ENCODE peak calls at places on chromosome 1, in seven cellular contexts. One of them, this sample, is unnamed.

GRCh38 chr1:183032122-183032921 is 9.1 kb downstream of the LAMC1 start:
- DNase-seq in NCI-H1694: no peak
- DNase-seq in progenitor cell of endocrine pancreas: no peak
- DNase-seq in heart left ventricle: no peak
- DNase-seq in NCI-H146: no peak
- DNase-seq in Right ventricle myocardium superior: no peak
- DNase-seq in GM19239: no peak
- DNase-seq in this sample: no peak

GRCh38 chr1:172245788-172246187 is 174.7 kb upstream of the C1orf105 start:
- DNase-seq in NCI-H1694: no peak
- DNase-seq in progenitor cell of endocrine pancreas: no peak
- DNase-seq in heart left ventricle: no peak
- DNase-seq in NCI-H146: no peak
- DNase-seq in Right ventricle myocardium superior: no peak
- DNase-seq in GM19239: no peak
- DNase-seq in this sample: no peak

GRCh38 chr1:1116701-1117468 is 996 bp upstream of the C1orf159 start:
- DNase-seq in NCI-H1694: no peak
- DNase-seq in progenitor cell of endocrine pancreas: no peak
- DNase-seq in heart left ventricle: peak; percentile 76
- DNase-seq in NCI-H146: no peak
- DNase-seq in Right ventricle myocardium superior: peak; percentile 35
- DNase-seq in GM19239: no peak
- DNase-seq in this sample: peak; percentile 68

GRCh38 chr1:231216515-231216914 is 24.5 kb upstream of the GNPAT start:
- DNase-seq in NCI-H1694: no peak
- DNase-seq in progenitor cell of endocrine pancreas: no peak
- DNase-seq in heart left ventricle: no peak
- DNase-seq in NCI-H146: peak; percentile 11
- DNase-seq in Right ventricle myocardium superior: no peak
- DNase-seq in GM19239: no peak
- DNase-seq in this sample: no peak

GRCh38 chr1:38918568-38918967 is 23.1 kb downstream of the RHBDL2 start:
- DNase-seq in NCI-H1694: no peak
- DNase-seq in progenitor cell of endocrine pancreas: no peak
- DNase-seq in heart left ventricle: no peak
- DNase-seq in NCI-H146: peak; percentile 63
- DNase-seq in Right ventricle myocardium superior: no peak
- DNase-seq in GM19239: no peak
- DNase-seq in this sample: no peak

GRCh38 chr1:34155851-34156250 is 9.2 kb downstream of the CSMD2 start:
- DNase-seq in NCI-H1694: no peak
- DNase-seq in progenitor cell of endocrine pancreas: no peak
- DNase-seq in heart left ventricle: no peak
- DNase-seq in NCI-H146: no peak
- DNase-seq in Right ventricle myocardium superior: no peak
- DNase-seq in GM19239: no peak
- DNase-seq in this sample: no peak

GRCh38 chr1:24417681-24418080 is 2.1 kb downstream of the NIPAL3 start:
- DNase-seq in NCI-H1694: no peak
- DNase-seq in progenitor cell of endocrine pancreas: no peak
- DNase-seq in heart left ventricle: no peak
- DNase-seq in NCI-H146: no peak
- DNase-seq in Right ventricle myocardium superior: no peak
- DNase-seq in GM19239: no peak
- DNase-seq in this sample: no peak

GRCh38 chr1:28592314-28593071 is 428 bp downstream of the RAB42 start:
- DNase-seq in NCI-H1694: no peak
- DNase-seq in progenitor cell of endocrine pancreas: no peak
- DNase-seq in heart left ventricle: peak; percentile 72
- DNase-seq in NCI-H146: no peak
- DNase-seq in Right ventricle myocardium superior: peak; percentile 46
- DNase-seq in GM19239: no peak
- DNase-seq in this sample: no peak

GRCh38 chr1:211711313-211711712 is 35.9 kb upstream of the NEK2 start:
- DNase-seq in NCI-H1694: no peak
- DNase-seq in progenitor cell of endocrine pancreas: no peak
- DNase-seq in heart left ventricle: no peak
- DNase-seq in NCI-H146: no peak
- DNase-seq in Right ventricle myocardium superior: no peak
- DNase-seq in GM19239: no peak
- DNase-seq in this sample: no peak

GRCh38 chr1:171740987-171741871 is 636 bp downstream of the VAMP4 start:
- DNase-seq in NCI-H1694: peak; percentile 14
- DNase-seq in progenitor cell of endocrine pancreas: no peak
- DNase-seq in heart left ventricle: peak; percentile 59
- DNase-seq in NCI-H146: peak; percentile 75
- DNase-seq in Right ventricle myocardium superior: peak; percentile 49
- DNase-seq in GM19239: peak; percentile 17
- DNase-seq in this sample: peak; percentile 60

GRCh38 chr1:204520834-204521709 is 4.9 kb downstream of the MDM4 start:
- DNase-seq in NCI-H1694: no peak
- DNase-seq in progenitor cell of endocrine pancreas: no peak
- DNase-seq in heart left ventricle: no peak
- DNase-seq in NCI-H146: no peak
- DNase-seq in Right ventricle myocardium superior: no peak
- DNase-seq in GM19239: peak; percentile 39
- DNase-seq in this sample: no peak

This sample was measured in sciatic nerve.